ENCODE peak calls at places on chromosomes 12 and 14, in seven cellular contexts. One of them, this sample, is unnamed.

GRCh38 chr12:6775185-6775770 is 3.0 kb downstream of the LAG3 start:
- DNase-seq in fibroblast of villous mesenchyme: no peak
- DNase-seq in transverse colon: no peak
- DNase-seq in suprapubic skin: no peak
- DNase-seq in ascending aorta: no peak
- DNase-seq in OCI-LY7: no peak
- DNase-seq in hepatocyte: no peak
- DNase-seq in this sample: no peak

GRCh38 chr14:104496095-104496494 is 83.5 kb upstream of the C14orf180 start:
- DNase-seq in OCI-LY7: no peak
- DNase-seq in suprapubic skin: no peak
- DNase-seq in transverse colon: no peak
- DNase-seq in ascending aorta: no peak
- DNase-seq in fibroblast of villous mesenchyme: no peak
- DNase-seq in hepatocyte: no peak
- DNase-seq in this sample: no peak

GRCh38 chr14:77253333-77254190 is 17.4 kb downstream of the NGB start:
- DNase-seq in transverse colon: no peak
- DNase-seq in OCI-LY7: no peak
- DNase-seq in hepatocyte: no peak
- DNase-seq in suprapubic skin: no peak
- DNase-seq in ascending aorta: no peak
- DNase-seq in fibroblast of villous mesenchyme: no peak
- DNase-seq in this sample: no peak

GRCh38 chr12:66862586-66862985 is 183.7 kb upstream of the GRIP1 start:
- DNase-seq in fibroblast of villous mesenchyme: no peak
- DNase-seq in ascending aorta: no peak
- DNase-seq in transverse colon: no peak
- DNase-seq in hepatocyte: no peak
- DNase-seq in suprapubic skin: no peak
- DNase-seq in OCI-LY7: no peak
- DNase-seq in this sample: no peak

GRCh38 chr12:28104338-28104737 is 85.9 kb upstream of the CCDC91 start:
- DNase-seq in suprapubic skin: no peak
- DNase-seq in ascending aorta: no peak
- DNase-seq in OCI-LY7: no peak
- DNase-seq in fibroblast of villous mesenchyme: no peak
- DNase-seq in transverse colon: no peak
- DNase-seq in hepatocyte: no peak
- DNase-seq in this sample: peak; percentile 54

GRCh38 chr12:51265024-51265423 is 5.2 kb downstream of the SMAGP start:
- DNase-seq in fibroblast of villous mesenchyme: no peak
- DNase-seq in ascending aorta: no peak
- DNase-seq in suprapubic skin: no peak
- DNase-seq in OCI-LY7: no peak
- DNase-seq in transverse colon: no peak
- DNase-seq in hepatocyte: no peak
- DNase-seq in this sample: no peak

GRCh38 chr14:58367296-58367695 is 28.4 kb upstream of the TOMM20L start:
- DNase-seq in OCI-LY7: no peak
- DNase-seq in transverse colon: no peak
- DNase-seq in fibroblast of villous mesenchyme: no peak
- DNase-seq in hepatocyte: peak; percentile 5
- DNase-seq in ascending aorta: no peak
- DNase-seq in suprapubic skin: no peak
- DNase-seq in this sample: peak; percentile 21

GRCh38 chr14:40188006-40188405 is 755.8 kb upstream of the FBXO33 start:
- DNase-seq in hepatocyte: no peak
- DNase-seq in transverse colon: no peak
- DNase-seq in ascending aorta: no peak
- DNase-seq in OCI-LY7: no peak
- DNase-seq in suprapubic skin: no peak
- DNase-seq in fibroblast of villous mesenchyme: no peak
- DNase-seq in this sample: no peak

GRCh38 chr12:64082866-64083268 is 139.2 kb downstream of the KICS2 start:
- DNase-seq in suprapubic skin: no peak
- DNase-seq in hepatocyte: peak; percentile 6
- DNase-seq in OCI-LY7: no peak
- DNase-seq in transverse colon: no peak
- DNase-seq in fibroblast of villous mesenchyme: no peak
- DNase-seq in ascending aorta: no peak
- DNase-seq in this sample: no peak

GRCh38 chr12:49129332-49130150 is 1.7 kb downstream of the TUBA1B start:
- DNase-seq in OCI-LY7: no peak
- DNase-seq in ascending aorta: no peak
- DNase-seq in suprapubic skin: no peak
- DNase-seq in hepatocyte: no peak
- DNase-seq in fibroblast of villous mesenchyme: no peak
- DNase-seq in transverse colon: no peak
- DNase-seq in this sample: no peak

GRCh38 chr14:22715890-22716289 is 50.6 kb upstream of the OXA1L start:
- DNase-seq in ascending aorta: no peak
- DNase-seq in transverse colon: no peak
- DNase-seq in fibroblast of villous mesenchyme: no peak
- DNase-seq in OCI-LY7: no peak
- DNase-seq in suprapubic skin: no peak
- DNase-seq in hepatocyte: no peak
- DNase-seq in this sample: no peak

GRCh38 chr14:25833341-25834121 is 764.3 kb downstream of the NOVA1 start:
- DNase-seq in OCI-LY7: peak; percentile 10
- DNase-seq in transverse colon: peak; percentile 11
- DNase-seq in suprapubic skin: no peak
- DNase-seq in hepatocyte: peak; percentile 72
- DNase-seq in fibroblast of villous mesenchyme: peak; percentile 13
- DNase-seq in ascending aorta: no peak
- DNase-seq in this sample: peak; percentile 54
- TF ChIP-seq CTCF in OCI-LY7: peak; percentile 65
- TF ChIP-seq CTCF in transverse colon: peak; percentile 46
- TF ChIP-seq CTCF in suprapubic skin: no peak
- TF ChIP-seq CTCF in hepatocyte: peak; percentile 71
- TF ChIP-seq CTCF in fibroblast of villous mesenchyme: peak; percentile 25
- TF ChIP-seq CTCF in ascending aorta: no peak
- TF ChIP-seq CTCF in this sample: peak; percentile 50

GRCh38 chr14:67765192-67765834 is 51.1 kb downstream of the ZFYVE26 start:
- DNase-seq in ascending aorta: no peak
- DNase-seq in suprapubic skin: no peak
- DNase-seq in OCI-LY7: no peak
- DNase-seq in hepatocyte: peak; percentile 33
- DNase-seq in transverse colon: no peak
- DNase-seq in fibroblast of villous mesenchyme: no peak
- DNase-seq in this sample: no peak

GRCh38 chr14:67764496-67764895 is 51.9 kb downstream of the ZFYVE26 start:
- DNase-seq in ascending aorta: no peak
- DNase-seq in OCI-LY7: no peak
- DNase-seq in fibroblast of villous mesenchyme: no peak
- DNase-seq in transverse colon: peak; percentile 27
- DNase-seq in suprapubic skin: no peak
- DNase-seq in hepatocyte: peak; percentile 41
- DNase-seq in this sample: no peak

GRCh38 chr14:67763158-67763822 is 53.1 kb downstream of the ZFYVE26 start:
- DNase-seq in suprapubic skin: no peak
- DNase-seq in hepatocyte: peak; percentile 61
- DNase-seq in ascending aorta: no peak
- DNase-seq in transverse colon: no peak
- DNase-seq in OCI-LY7: no peak
- DNase-seq in fibroblast of villous mesenchyme: no peak
- DNase-seq in this sample: no peak

GRCh38 chr14:67766035-67766680 is 50.2 kb downstream of the ZFYVE26 start:
- DNase-seq in transverse colon: peak; percentile 14
- DNase-seq in suprapubic skin: no peak
- DNase-seq in OCI-LY7: peak; percentile 13
- DNase-seq in fibroblast of villous mesenchyme: no peak
- DNase-seq in ascending aorta: no peak
- DNase-seq in hepatocyte: no peak
- DNase-seq in this sample: no peak

GRCh38 chr14:67768219-67768618 is 48.2 kb downstream of the ZFYVE26 start:
- DNase-seq in ascending aorta: no peak
- DNase-seq in OCI-LY7: no peak
- DNase-seq in transverse colon: no peak
- DNase-seq in hepatocyte: no peak
- DNase-seq in fibroblast of villous mesenchyme: no peak
- DNase-seq in suprapubic skin: no peak
- DNase-seq in this sample: no peak
- H3K4me3 ChIP-seq in ascending aorta: no peak overlapping the region
- H3K4me3 ChIP-seq in OCI-LY7: no peak overlapping the region
- H3K4me3 ChIP-seq in transverse colon: no peak overlapping the region
- H3K4me3 ChIP-seq in hepatocyte: no peak overlapping the region
- H3K4me3 ChIP-seq in fibroblast of villous mesenchyme: no peak overlapping the region
- H3K4me3 ChIP-seq in suprapubic skin: no peak overlapping the region
- H3K4me3 ChIP-seq in this sample: no peak overlapping the region

GRCh38 chr12:47323802-47324201 is 244.0 kb upstream of the AMIGO2 start:
- DNase-seq in ascending aorta: no peak
- DNase-seq in transverse colon: no peak
- DNase-seq in suprapubic skin: no peak
- DNase-seq in OCI-LY7: no peak
- DNase-seq in fibroblast of villous mesenchyme: no peak
- DNase-seq in hepatocyte: no peak
- DNase-seq in this sample: no peak
- TF ChIP-seq CTCF in ascending aorta: no peak
- TF ChIP-seq CTCF in transverse colon: no peak
- TF ChIP-seq CTCF in suprapubic skin: no peak
- TF ChIP-seq CTCF in OCI-LY7: no peak
- TF ChIP-seq CTCF in fibroblast of villous mesenchyme: no peak
- TF ChIP-seq CTCF in hepatocyte: no peak
- TF ChIP-seq CTCF in this sample: no peak

DNA sequence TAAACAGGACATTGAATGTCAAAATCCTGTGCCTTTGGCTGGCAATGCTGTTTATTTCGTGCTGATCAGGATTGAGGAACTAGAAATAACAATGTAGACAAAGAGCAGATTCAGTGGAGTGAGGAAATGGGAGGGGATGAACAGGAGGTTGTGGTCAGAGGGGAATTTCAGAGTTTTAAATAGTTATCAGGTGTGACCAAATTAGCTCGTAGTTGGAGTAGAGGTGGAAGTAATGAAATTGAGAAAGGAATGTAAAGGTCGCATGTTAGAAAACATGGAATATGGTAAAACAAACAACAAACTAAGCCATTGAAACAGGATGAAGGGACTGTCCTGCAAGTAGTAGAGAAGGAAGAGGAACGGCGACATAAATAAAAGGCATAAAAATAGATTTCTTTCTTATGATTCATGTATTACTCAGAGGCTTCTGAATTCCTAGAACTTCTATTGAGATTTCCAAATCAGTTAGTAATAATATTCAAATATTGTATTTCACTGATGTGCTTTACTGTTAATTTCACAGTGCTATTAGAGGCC is 9.5 kb upstream of the SAV1 start:
- DNase-seq in OCI-LY7: peak; percentile 17
- DNase-seq in suprapubic skin: no peak
- DNase-seq in hepatocyte: no peak
- DNase-seq in fibroblast of villous mesenchyme: peak; percentile 37
- DNase-seq in ascending aorta: no peak
- DNase-seq in transverse colon: no peak
- DNase-seq in this sample: peak; percentile 78
- H3K4me3 ChIP-seq in OCI-LY7: peak overlapping the region; percentile 1
- H3K4me3 ChIP-seq in suprapubic skin: no peak overlapping the region
- H3K4me3 ChIP-seq in hepatocyte: no peak overlapping the region
- H3K4me3 ChIP-seq in fibroblast of villous mesenchyme: no peak overlapping the region
- H3K4me3 ChIP-seq in ascending aorta: no peak overlapping the region
- H3K4me3 ChIP-seq in transverse colon: no peak overlapping the region
- H3K4me3 ChIP-seq in this sample: no peak overlapping the region

DNA sequence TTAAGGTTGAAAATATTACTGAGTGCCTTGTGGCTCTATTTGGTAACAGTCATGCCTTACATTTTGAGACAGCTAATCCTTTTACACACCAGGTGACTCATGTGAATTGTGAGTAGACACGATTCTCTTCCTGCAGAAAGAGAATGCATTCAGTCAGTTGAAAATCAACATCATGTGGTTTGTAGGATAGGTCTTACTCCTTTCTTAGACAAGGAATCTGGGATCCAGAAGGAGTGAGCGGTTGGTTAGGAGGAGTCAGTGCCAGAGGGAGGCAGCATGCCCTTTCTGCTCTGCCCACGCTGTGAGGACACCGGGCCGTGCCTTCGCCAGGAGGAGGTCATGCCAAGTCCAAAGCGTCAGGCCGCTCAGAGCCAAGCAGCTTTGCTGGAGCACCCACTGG is 47.6 kb downstream of the TRAF3 start:
- DNase-seq in transverse colon: no peak
- DNase-seq in OCI-LY7: no peak
- DNase-seq in hepatocyte: peak; percentile 21
- DNase-seq in ascending aorta: no peak
- DNase-seq in fibroblast of villous mesenchyme: peak; percentile 33
- DNase-seq in suprapubic skin: no peak
- DNase-seq in this sample: peak; percentile 71
- TF ChIP-seq CTCF in transverse colon: no peak
- TF ChIP-seq CTCF in OCI-LY7: no peak
- TF ChIP-seq CTCF in hepatocyte: no peak
- TF ChIP-seq CTCF in ascending aorta: no peak
- TF ChIP-seq CTCF in fibroblast of villous mesenchyme: no peak
- TF ChIP-seq CTCF in suprapubic skin: no peak
- TF ChIP-seq CTCF in this sample: no peak